ENCODE peak calls at places on chromosome 15, in nine cellular contexts. G, N, O, H, A, C, K, R and X are unnamed samples.
A peak's percentile ranks its signal among the peaks of the same experiment; 100 is the strongest.

GRCh38 chr15:101608182-101608581 is 44.0 kb downstream of the TM2D3 start:
- DNase-seq in H (no peak), O (no peak), A (no peak), K (no peak), G (peak; percentile 44), N (no peak), C (peak; percentile 33), R (no peak), X (no peak)

GRCh38 chr15:38872732-38873131 is 308.1 kb upstream of the RASGRP1 start:
- DNase-seq in G (no peak), A (no peak), K (no peak), R (no peak), H (no peak), C (no peak), N (no peak), O (no peak), X (no peak)

GRCh38 chr15:66578286-66578875 is 12.6 kb upstream of the LCTL start:
- DNase-seq in R (no peak), C (no peak), K (no peak), O (no peak), A (no peak), N (no peak), H (no peak), G (no peak), X (no peak)

GRCh38 chr15:63953524-63953923 is 92.8 kb downstream of the DAPK2 start:
- DNase-seq in K (no peak), G (no peak), H (no peak), A (no peak), N (no peak), R (no peak), C (no peak), O (no peak), X (no peak)

GRCh38 chr15:53454843-53455721 is 304.4 kb downstream of the WDR72 start:
- DNase-seq in G (no peak), O (no peak), C (no peak), A (no peak), H (no peak), N (no peak), K (no peak), R (no peak), X (no peak)

GRCh38 chr15:44883219-44883900 is 73.1 kb upstream of the TERB2 start:
- DNase-seq in A (no peak), N (no peak), R (no peak), K (no peak), H (no peak), C (no peak), O (no peak), G (no peak), X (no peak)

GRCh38 chr15:49926731-49927130 is 192.3 kb downstream of the ATP8B4 start:
- DNase-seq in R (peak; percentile 3), A (no peak), O (no peak), N (no peak), C (no peak), H (no peak), G (no peak), K (no peak), X (no peak)

GRCh38 chr15:95174880-95175279 is 943.5 kb downstream of the MCTP2 start:
- DNase-seq in C (no peak), N (no peak), H (no peak), A (no peak), R (no peak), G (no peak), K (no peak), O (no peak), X (peak; percentile 34)

GRCh38 chr15:68808091-68808490 is 12.6 kb downstream of the ANP32A start:
- DNase-seq in K (no peak), O (no peak), C (no peak), G (no peak), A (no peak), H (no peak), N (no peak), R (no peak), X (no peak)

GRCh38 chr15:58555168-58556027 is 123.6 kb downstream of the LIPC start:
- DNase-seq in O (no peak), H (no peak), G (no peak), R (no peak), C (no peak), N (no peak), A (no peak), K (no peak), X (no peak)

GRCh38 chr15:34109775-34110663 is 8.1 kb downstream of the PGBD4 start:
- DNase-seq in K (peak; percentile 12), G (no peak), H (no peak), R (peak; percentile 54), O (no peak), A (no peak), N (no peak), C (no peak), X (peak; percentile 58)

GRCh38 chr15:35445891-35446290 is 100.1 kb downstream of the DPH6 start:
- DNase-seq in R (no peak), N (no peak), G (no peak), K (no peak), H (no peak), A (no peak), C (no peak), O (no peak), X (no peak)

GRCh38 chr15:64264511-64264910 is 91.5 kb downstream of the CSNK1G1 start:
- DNase-seq in A (no peak), R (no peak), G (no peak), K (no peak), O (no peak), H (no peak), N (no peak), C (no peak), X (no peak)

GRCh38 chr15:77421370-77421700 is 647 bp downstream of the HMG20A start:
- DNase-seq in O (peak; percentile 11), G (no peak), C (no peak), N (no peak), R (peak; percentile 59), K (no peak), A (no peak), H (no peak), X (no peak)

GRCh38 chr15:20645956-20646355 is 104.4 kb upstream of the GOLGA6L6 start:
- DNase-seq in H (no peak), R (no peak), O (no peak), N (no peak), C (no peak), A (no peak), K (no peak), G (no peak), X (peak; percentile 36)

GRCh38 chr15:75696303-75696657 is 16.4 kb downstream of the CSPG4 start:
- DNase-seq in N (no peak), K (no peak), O (no peak), A (no peak), R (no peak), H (no peak), C (no peak), G (no peak), X (no peak)

GRCh38 chr15:78768096-78768495 is 43.2 kb downstream of the ADAMTS7 start:
- DNase-seq in O (no peak), K (no peak), N (no peak), G (no peak), A (no peak), C (no peak), H (no peak), R (no peak), X (no peak)

GRCh38 chr15:48905870-48906269 is 27.9 kb downstream of the EID1 start:
- DNase-seq in A (no peak), G (no peak), R (no peak), N (no peak), O (no peak), C (no peak), H (no peak), K (no peak), X (no peak)

GRCh38 chr15:101193063-101193712 is 58.7 kb downstream of the CHSY1 start:
- DNase-seq in H (no peak), N (no peak), R (no peak), O (no peak), A (no peak), C (no peak), K (no peak), G (no peak), X (peak; percentile 63)

GRCh38 chr15:74392402-74392876 is 25.0 kb upstream of the CYP11A1 start:
- DNase-seq in O (no peak), G (no peak), K (no peak), N (no peak), C (no peak), R (peak; percentile 86), A (peak; percentile 28), H (no peak), X (no peak)

GRCh38 chr15:25177955-25178801 is 223.4 kb downstream of the SNRPN start:
- DNase-seq in C (peak; percentile 11), O (no peak), H (no peak), K (no peak), G (no peak), N (no peak), R (no peak), A (no peak), X (no peak)

GRCh38 chr15:40282144-40282869 is 557 bp downstream of the ANKRD63 start:
- DNase-seq in K (no peak), N (no peak), O (no peak), C (no peak), G (peak; percentile 84), R (peak; percentile 65), H (peak; percentile 18), A (no peak), X (peak; percentile 86)